ENCODE peak calls at places on chromosomes 5 and 9, in eight cellular contexts. One of them, this sample, is unnamed.

GRCh38 chr5:110757118-110757729 is 18.4 kb downstream of the SLC25A46 start:
- DNase-seq in naive thymus-derived CD4-positive, alpha-beta T cell: peak; percentile 45
- DNase-seq in GM23338: peak; percentile 74
- DNase-seq in GM23248: peak; percentile 61
- DNase-seq in DND-41: peak; percentile 18
- DNase-seq in neural progenitor cell: peak; percentile 50
- DNase-seq in tibial nerve: no peak
- DNase-seq in OCI-LY7: peak; percentile 61
- DNase-seq in this sample: no peak

GRCh38 chr5:180467028-180467427 is 27.2 kb upstream of the CNOT6 start:
- DNase-seq in naive thymus-derived CD4-positive, alpha-beta T cell: no peak
- DNase-seq in GM23338: no peak
- DNase-seq in GM23248: peak; percentile 58
- DNase-seq in DND-41: no peak
- DNase-seq in neural progenitor cell: no peak
- DNase-seq in tibial nerve: no peak
- DNase-seq in OCI-LY7: no peak
- DNase-seq in this sample: no peak

GRCh38 chr5:34957299-34957698 is 27.9 kb downstream of the DNAJC21 start:
- DNase-seq in naive thymus-derived CD4-positive, alpha-beta T cell: no peak
- DNase-seq in GM23338: peak; percentile 26
- DNase-seq in GM23248: peak; percentile 22
- DNase-seq in DND-41: no peak
- DNase-seq in neural progenitor cell: no peak
- DNase-seq in tibial nerve: no peak
- DNase-seq in OCI-LY7: no peak
- DNase-seq in this sample: no peak

GRCh38 chr9:32430720-32431119 is 46.3 kb downstream of the ACO1 start:
- DNase-seq in naive thymus-derived CD4-positive, alpha-beta T cell: no peak
- DNase-seq in GM23338: no peak
- DNase-seq in GM23248: peak; percentile 64
- DNase-seq in DND-41: no peak
- DNase-seq in neural progenitor cell: no peak
- DNase-seq in tibial nerve: no peak
- DNase-seq in OCI-LY7: no peak
- DNase-seq in this sample: no peak

GRCh38 chr5:160978944-160979343 is 126.9 kb upstream of the ATP10B start:
- DNase-seq in naive thymus-derived CD4-positive, alpha-beta T cell: no peak
- DNase-seq in GM23338: no peak
- DNase-seq in GM23248: no peak
- DNase-seq in DND-41: no peak
- DNase-seq in neural progenitor cell: no peak
- DNase-seq in tibial nerve: no peak
- DNase-seq in OCI-LY7: no peak
- DNase-seq in this sample: no peak

GRCh38 chr5:151628112-151628823 is 37.1 kb upstream of the FAT2 start:
- DNase-seq in naive thymus-derived CD4-positive, alpha-beta T cell: no peak
- DNase-seq in GM23338: no peak
- DNase-seq in GM23248: peak; percentile 72
- DNase-seq in DND-41: no peak
- DNase-seq in neural progenitor cell: no peak
- DNase-seq in tibial nerve: peak; percentile 40
- DNase-seq in OCI-LY7: no peak
- DNase-seq in this sample: no peak

GRCh38 chr5:167261309-167262100 is 1029.9 kb upstream of the WWC1 start:
- DNase-seq in naive thymus-derived CD4-positive, alpha-beta T cell: no peak
- DNase-seq in GM23338: peak; percentile 74
- DNase-seq in GM23248: peak; percentile 32
- DNase-seq in DND-41: no peak
- DNase-seq in neural progenitor cell: peak; percentile 21
- DNase-seq in tibial nerve: no peak
- DNase-seq in OCI-LY7: no peak
- DNase-seq in this sample: no peak

GRCh38 chr5:137733011-137733410 is 2.9 kb downstream of the KLHL3 start:
- DNase-seq in naive thymus-derived CD4-positive, alpha-beta T cell: no peak
- DNase-seq in GM23338: no peak
- DNase-seq in GM23248: no peak
- DNase-seq in DND-41: no peak
- DNase-seq in neural progenitor cell: peak; percentile 20
- DNase-seq in tibial nerve: no peak
- DNase-seq in OCI-LY7: no peak
- DNase-seq in this sample: no peak

GRCh38 chr5:40441733-40442132 is 238.0 kb upstream of the PTGER4 start:
- DNase-seq in naive thymus-derived CD4-positive, alpha-beta T cell: peak; percentile 51
- DNase-seq in GM23338: no peak
- DNase-seq in GM23248: no peak
- DNase-seq in DND-41: no peak
- DNase-seq in neural progenitor cell: no peak
- DNase-seq in tibial nerve: no peak
- DNase-seq in OCI-LY7: no peak
- DNase-seq in this sample: no peak

GRCh38 chr5:154384480-154385235 is 61.1 kb upstream of the SAP30L start:
- DNase-seq in naive thymus-derived CD4-positive, alpha-beta T cell: no peak
- DNase-seq in GM23338: no peak
- DNase-seq in GM23248: no peak
- DNase-seq in DND-41: no peak
- DNase-seq in neural progenitor cell: no peak
- DNase-seq in tibial nerve: no peak
- DNase-seq in OCI-LY7: peak; percentile 61
- DNase-seq in this sample: no peak

GRCh38 chr5:141001466-141001853 is 35.2 kb downstream of the PCDHAC2 start:
- DNase-seq in naive thymus-derived CD4-positive, alpha-beta T cell: no peak
- DNase-seq in GM23338: peak; percentile 65
- DNase-seq in GM23248: no peak
- DNase-seq in DND-41: no peak
- DNase-seq in neural progenitor cell: peak; percentile 34
- DNase-seq in tibial nerve: no peak
- DNase-seq in OCI-LY7: no peak
- DNase-seq in this sample: no peak

GRCh38 chr9:27467486-27467885 is 56.6 kb upstream of the IFNK start:
- DNase-seq in naive thymus-derived CD4-positive, alpha-beta T cell: no peak
- DNase-seq in GM23338: no peak
- DNase-seq in GM23248: no peak
- DNase-seq in DND-41: no peak
- DNase-seq in neural progenitor cell: peak; percentile 22
- DNase-seq in tibial nerve: no peak
- DNase-seq in OCI-LY7: no peak
- DNase-seq in this sample: no peak

GRCh38 chr5:75664933-75665332 is 52.3 kb downstream of the POC5 start:
- DNase-seq in naive thymus-derived CD4-positive, alpha-beta T cell: no peak
- DNase-seq in GM23338: no peak
- DNase-seq in GM23248: no peak
- DNase-seq in DND-41: no peak
- DNase-seq in neural progenitor cell: peak; percentile 33
- DNase-seq in tibial nerve: no peak
- DNase-seq in OCI-LY7: no peak
- DNase-seq in this sample: no peak

GRCh38 chr5:116600876-116601275 is 26.3 kb upstream of the SEMA6A start:
- DNase-seq in naive thymus-derived CD4-positive, alpha-beta T cell: no peak
- DNase-seq in GM23338: no peak
- DNase-seq in GM23248: peak; percentile 31
- DNase-seq in DND-41: no peak
- DNase-seq in neural progenitor cell: no peak
- DNase-seq in tibial nerve: no peak
- DNase-seq in OCI-LY7: no peak
- DNase-seq in this sample: no peak

GRCh38 chr9:34717996-34718614 is 8.2 kb upstream of the CCL21 start:
- DNase-seq in naive thymus-derived CD4-positive, alpha-beta T cell: no peak
- DNase-seq in GM23338: no peak
- DNase-seq in GM23248: no peak
- DNase-seq in DND-41: no peak
- DNase-seq in neural progenitor cell: no peak
- DNase-seq in tibial nerve: no peak
- DNase-seq in OCI-LY7: no peak
- DNase-seq in this sample: peak; percentile 64

GRCh38 chr5:100553209-100553608 is 18.0 kb downstream of the FAM174A start:
- DNase-seq in naive thymus-derived CD4-positive, alpha-beta T cell: no peak
- DNase-seq in GM23338: no peak
- DNase-seq in GM23248: peak; percentile 60
- DNase-seq in DND-41: no peak
- DNase-seq in neural progenitor cell: no peak
- DNase-seq in tibial nerve: no peak
- DNase-seq in OCI-LY7: no peak
- DNase-seq in this sample: no peak

GRCh38 chr5:24905123-24905522 is 260.3 kb upstream of the CDH10 start:
- DNase-seq in naive thymus-derived CD4-positive, alpha-beta T cell: no peak
- DNase-seq in GM23338: no peak
- DNase-seq in GM23248: peak; percentile 59
- DNase-seq in DND-41: no peak
- DNase-seq in neural progenitor cell: no peak
- DNase-seq in tibial nerve: no peak
- DNase-seq in OCI-LY7: no peak
- DNase-seq in this sample: no peak

GRCh38 chr9:78468231-78468630 is 171.3 kb downstream of the PSAT1 start:
- DNase-seq in naive thymus-derived CD4-positive, alpha-beta T cell: no peak
- DNase-seq in GM23338: no peak
- DNase-seq in GM23248: no peak
- DNase-seq in DND-41: no peak
- DNase-seq in neural progenitor cell: peak; percentile 19
- DNase-seq in tibial nerve: no peak
- DNase-seq in OCI-LY7: no peak
- DNase-seq in this sample: no peak

GRCh38 chr5:55907927-55908326 is 56.8 kb downstream of the IL31RA start:
- DNase-seq in naive thymus-derived CD4-positive, alpha-beta T cell: no peak
- DNase-seq in GM23338: no peak
- DNase-seq in GM23248: no peak
- DNase-seq in DND-41: no peak
- DNase-seq in neural progenitor cell: no peak
- DNase-seq in tibial nerve: no peak
- DNase-seq in OCI-LY7: no peak
- DNase-seq in this sample: no peak

DNA sequence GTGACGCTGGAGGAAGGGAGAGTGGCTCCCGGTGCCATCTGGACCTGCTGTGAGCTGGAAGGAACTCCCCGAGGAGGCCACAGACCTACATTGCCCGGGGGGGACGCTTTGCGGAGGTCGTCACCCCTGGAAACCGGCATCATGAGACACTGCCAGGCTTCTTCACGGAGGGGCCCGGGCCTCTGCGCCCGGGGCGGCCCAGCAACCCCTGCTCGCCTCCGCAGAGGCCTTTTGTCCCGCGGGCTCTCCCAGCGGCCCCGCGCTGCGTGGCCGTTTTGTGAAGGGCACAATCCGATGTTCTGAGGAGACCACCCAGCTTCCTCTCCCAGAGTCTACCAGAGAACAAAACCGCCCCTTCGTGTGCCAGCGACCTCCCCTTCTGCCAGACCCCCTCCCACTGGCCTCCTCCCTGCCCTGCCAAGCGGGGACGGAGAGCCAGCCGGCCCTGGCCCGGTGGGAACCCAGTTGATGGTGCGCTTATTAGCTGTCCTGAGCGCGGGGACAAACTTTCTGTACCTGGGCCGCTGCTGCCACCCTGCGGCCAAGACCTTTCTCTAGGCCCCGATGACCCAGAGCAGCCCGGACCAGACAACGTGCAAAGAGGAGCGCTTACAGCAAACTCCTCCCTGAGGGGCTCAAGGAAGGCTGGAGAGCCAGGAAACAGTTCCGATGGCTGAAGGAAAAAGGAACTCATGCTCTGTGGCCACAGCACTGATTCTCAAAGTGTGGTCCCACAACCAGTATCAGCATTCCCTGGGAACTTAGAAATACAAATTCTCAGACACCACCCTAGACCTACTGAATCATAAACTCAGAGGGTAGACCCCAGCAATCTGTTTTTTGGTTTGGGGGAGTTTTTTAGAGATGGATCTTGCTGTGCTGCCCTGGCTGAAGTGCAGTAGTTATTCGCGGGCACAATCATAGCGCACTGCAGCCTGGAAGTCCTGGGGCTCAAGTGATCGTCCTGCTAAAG is 86.7 kb downstream of the SLC1A3 start:
- DNase-seq in naive thymus-derived CD4-positive, alpha-beta T cell: no peak
- DNase-seq in GM23338: peak; percentile 96
- DNase-seq in GM23248: peak; percentile 86
- DNase-seq in DND-41: no peak
- DNase-seq in neural progenitor cell: peak; percentile 91
- DNase-seq in tibial nerve: peak; percentile 67
- DNase-seq in OCI-LY7: peak; percentile 34
- DNase-seq in this sample: no peak
- H3K4me3 ChIP-seq in naive thymus-derived CD4-positive, alpha-beta T cell: no peak overlapping the region
- H3K4me3 ChIP-seq in GM23338: peak overlapping the region; percentile 65
- H3K4me3 ChIP-seq in GM23248: peak overlapping the region; percentile 60
- H3K4me3 ChIP-seq in DND-41: no peak overlapping the region
- H3K4me3 ChIP-seq in neural progenitor cell: peak overlapping the region; percentile 41
- H3K4me3 ChIP-seq in tibial nerve: no peak overlapping the region
- H3K4me3 ChIP-seq in OCI-LY7: no peak overlapping the region
- H3K4me3 ChIP-seq in this sample: peak overlapping the region; percentile 12

GRCh38 chr9:125239631-125240597 is 1.2 kb downstream of the HSPA5 start:
- DNase-seq in naive thymus-derived CD4-positive, alpha-beta T cell: no peak
- DNase-seq in GM23338: no peak
- DNase-seq in GM23248: no peak
- DNase-seq in DND-41: no peak
- DNase-seq in neural progenitor cell: no peak
- DNase-seq in tibial nerve: no peak
- DNase-seq in OCI-LY7: no peak
- DNase-seq in this sample: no peak
- H3K4me1 ChIP-seq in naive thymus-derived CD4-positive, alpha-beta T cell: peaks cover 50% of the 10 kb centered on the region
- H3K4me1 ChIP-seq in GM23338: peaks cover 17% of the 10 kb centered on the region
- H3K4me1 ChIP-seq in GM23248: peaks cover 66% of the 10 kb centered on the region
- H3K4me1 ChIP-seq in DND-41: peaks cover 45% of the 10 kb centered on the region
- H3K4me1 ChIP-seq in neural progenitor cell: peaks cover 28% of the 10 kb centered on the region
- H3K4me1 ChIP-seq in tibial nerve: peaks cover 41% of the 10 kb centered on the region
- H3K4me1 ChIP-seq in OCI-LY7: peaks cover 51% of the 10 kb centered on the region
- H3K4me1 ChIP-seq in this sample: peaks cover 63% of the 10 kb centered on the region

GRCh38 chr5:69313428-69313827 is 19.2 kb downstream of the CCDC125 start:
- DNase-seq in naive thymus-derived CD4-positive, alpha-beta T cell: no peak
- DNase-seq in GM23338: no peak
- DNase-seq in GM23248: no peak
- DNase-seq in DND-41: no peak
- DNase-seq in neural progenitor cell: no peak
- DNase-seq in tibial nerve: no peak
- DNase-seq in OCI-LY7: no peak
- DNase-seq in this sample: no peak
- H3K4me3 ChIP-seq in naive thymus-derived CD4-positive, alpha-beta T cell: no peak overlapping the region
- H3K4me3 ChIP-seq in GM23338: no peak overlapping the region
- H3K4me3 ChIP-seq in GM23248: no peak overlapping the region
- H3K4me3 ChIP-seq in DND-41: no peak overlapping the region
- H3K4me3 ChIP-seq in neural progenitor cell: no peak overlapping the region
- H3K4me3 ChIP-seq in tibial nerve: no peak overlapping the region
- H3K4me3 ChIP-seq in OCI-LY7: no peak overlapping the region
- H3K4me3 ChIP-seq in this sample: no peak overlapping the region

GRCh38 chr9:19420877-19421276 is 12.1 kb downstream of the ACER2 start:
- DNase-seq in naive thymus-derived CD4-positive, alpha-beta T cell: no peak
- DNase-seq in GM23338: no peak
- DNase-seq in GM23248: no peak
- DNase-seq in DND-41: no peak
- DNase-seq in neural progenitor cell: no peak
- DNase-seq in tibial nerve: no peak
- DNase-seq in OCI-LY7: no peak
- DNase-seq in this sample: no peak
- H3K4me1 ChIP-seq in naive thymus-derived CD4-positive, alpha-beta T cell: no peaks in the 10 kb centered on the region
- H3K4me1 ChIP-seq in GM23338: peaks cover 25% of the 10 kb centered on the region
- H3K4me1 ChIP-seq in GM23248: no peaks in the 10 kb centered on the region
- H3K4me1 ChIP-seq in DND-41: no peaks in the 10 kb centered on the region
- H3K4me1 ChIP-seq in neural progenitor cell: peaks cover 3% of the 10 kb centered on the region
- H3K4me1 ChIP-seq in tibial nerve: no peaks in the 10 kb centered on the region
- H3K4me1 ChIP-seq in OCI-LY7: no peaks in the 10 kb centered on the region
- H3K4me1 ChIP-seq in this sample: no peaks in the 10 kb centered on the region

This sample was measured in vagina.